ENCODE peak calls at places on chromosomes 3 and 15, in five cellular contexts. One of them, this sample, is unnamed.

GRCh38 chr15:101031203-101031602 is 112.0 kb downstream of the LRRK1 start:
- DNase-seq in activated T-cell treated with anti-CD3 and anti-CD28 coated beads, Interleukin-2, amount 50 U/mL, for 4 hours: no peak
- DNase-seq in sciatic nerve: peak; percentile 43
- DNase-seq in hepatic stellate cell: no peak
- DNase-seq in H7: peak; percentile 10
- DNase-seq in this sample: peak; percentile 0

GRCh38 chr15:66898656-66899402 is 166.6 kb upstream of the SMAD3 start:
- DNase-seq in activated T-cell treated with anti-CD3 and anti-CD28 coated beads, Interleukin-2, amount 50 U/mL, for 4 hours: no peak
- DNase-seq in sciatic nerve: no peak
- DNase-seq in hepatic stellate cell: no peak
- DNase-seq in H7: no peak
- DNase-seq in this sample: peak; percentile 58

GRCh38 chr3:33954956-33955355 is 156.5 kb downstream of the PDCD6IP start:
- DNase-seq in activated T-cell treated with anti-CD3 and anti-CD28 coated beads, Interleukin-2, amount 50 U/mL, for 4 hours: no peak
- DNase-seq in sciatic nerve: no peak
- DNase-seq in hepatic stellate cell: no peak
- DNase-seq in H7: no peak
- DNase-seq in this sample: peak; percentile 5

GRCh38 chr15:40353697-40354096 is 2.9 kb downstream of the PHGR1 start:
- DNase-seq in activated T-cell treated with anti-CD3 and anti-CD28 coated beads, Interleukin-2, amount 50 U/mL, for 4 hours: no peak
- DNase-seq in sciatic nerve: no peak
- DNase-seq in hepatic stellate cell: no peak
- DNase-seq in H7: no peak
- DNase-seq in this sample: no peak

GRCh38 chr3:18988619-18989229 is 159.6 kb upstream of the KCNH8 start:
- DNase-seq in activated T-cell treated with anti-CD3 and anti-CD28 coated beads, Interleukin-2, amount 50 U/mL, for 4 hours: no peak
- DNase-seq in sciatic nerve: no peak
- DNase-seq in hepatic stellate cell: no peak
- DNase-seq in H7: peak; percentile 42
- DNase-seq in this sample: peak; percentile 12

GRCh38 chr3:4029135-4029534 is 229.9 kb downstream of the LRRN1 start:
- DNase-seq in activated T-cell treated with anti-CD3 and anti-CD28 coated beads, Interleukin-2, amount 50 U/mL, for 4 hours: no peak
- DNase-seq in sciatic nerve: no peak
- DNase-seq in hepatic stellate cell: no peak
- DNase-seq in H7: no peak
- DNase-seq in this sample: no peak

GRCh38 chr15:79629687-79630086 is 197.6 kb downstream of the MINAR1 start:
- DNase-seq in activated T-cell treated with anti-CD3 and anti-CD28 coated beads, Interleukin-2, amount 50 U/mL, for 4 hours: no peak
- DNase-seq in sciatic nerve: no peak
- DNase-seq in hepatic stellate cell: no peak
- DNase-seq in H7: no peak
- DNase-seq in this sample: no peak

GRCh38 chr15:45799508-45799907 is 164.7 kb downstream of the SQOR start:
- DNase-seq in activated T-cell treated with anti-CD3 and anti-CD28 coated beads, Interleukin-2, amount 50 U/mL, for 4 hours: no peak
- DNase-seq in sciatic nerve: no peak
- DNase-seq in hepatic stellate cell: no peak
- DNase-seq in H7: no peak
- DNase-seq in this sample: no peak

GRCh38 chr15:61228025-61228901 is 839 bp downstream of the RORA start:
- DNase-seq in activated T-cell treated with anti-CD3 and anti-CD28 coated beads, Interleukin-2, amount 50 U/mL, for 4 hours: no peak
- DNase-seq in sciatic nerve: no peak
- DNase-seq in hepatic stellate cell: peak; percentile 29
- DNase-seq in H7: peak; percentile 64
- DNase-seq in this sample: peak; percentile 9

GRCh38 chr3:30984855-30985793 is 90.7 kb upstream of the GADL1 start:
- DNase-seq in activated T-cell treated with anti-CD3 and anti-CD28 coated beads, Interleukin-2, amount 50 U/mL, for 4 hours: no peak
- DNase-seq in sciatic nerve: no peak
- DNase-seq in hepatic stellate cell: no peak
- DNase-seq in H7: no peak
- DNase-seq in this sample: no peak

GRCh38 chr3:148372476-148372875 is 325.2 kb upstream of the AGTR1 start:
- DNase-seq in activated T-cell treated with anti-CD3 and anti-CD28 coated beads, Interleukin-2, amount 50 U/mL, for 4 hours: no peak
- DNase-seq in sciatic nerve: no peak
- DNase-seq in hepatic stellate cell: no peak
- DNase-seq in H7: no peak
- DNase-seq in this sample: no peak

GRCh38 chr3:195461518-195462307 is 18.9 kb upstream of the ACAP2 start:
- DNase-seq in activated T-cell treated with anti-CD3 and anti-CD28 coated beads, Interleukin-2, amount 50 U/mL, for 4 hours: no peak
- DNase-seq in sciatic nerve: no peak
- DNase-seq in hepatic stellate cell: no peak
- DNase-seq in H7: no peak
- DNase-seq in this sample: no peak

GRCh38 chr3:25507811-25508210 is 79.7 kb downstream of the RARB start:
- DNase-seq in activated T-cell treated with anti-CD3 and anti-CD28 coated beads, Interleukin-2, amount 50 U/mL, for 4 hours: no peak
- DNase-seq in sciatic nerve: no peak
- DNase-seq in hepatic stellate cell: no peak
- DNase-seq in H7: no peak
- DNase-seq in this sample: no peak

GRCh38 chr3:157174265-157174615 is 14.3 kb upstream of the CCNL1 start:
- DNase-seq in activated T-cell treated with anti-CD3 and anti-CD28 coated beads, Interleukin-2, amount 50 U/mL, for 4 hours: no peak
- DNase-seq in sciatic nerve: no peak
- DNase-seq in hepatic stellate cell: peak; percentile 7
- DNase-seq in H7: no peak
- DNase-seq in this sample: no peak

GRCh38 chr15:71708741-71709140 is 101.6 kb upstream of the NR2E3 start:
- DNase-seq in activated T-cell treated with anti-CD3 and anti-CD28 coated beads, Interleukin-2, amount 50 U/mL, for 4 hours: no peak
- DNase-seq in sciatic nerve: peak; percentile 78
- DNase-seq in hepatic stellate cell: no peak
- DNase-seq in H7: no peak
- DNase-seq in this sample: no peak

GRCh38 chr15:97955040-97955439 is 5.5 kb upstream of the ARRDC4 start:
- DNase-seq in activated T-cell treated with anti-CD3 and anti-CD28 coated beads, Interleukin-2, amount 50 U/mL, for 4 hours: no peak
- DNase-seq in sciatic nerve: no peak
- DNase-seq in hepatic stellate cell: no peak
- DNase-seq in H7: no peak
- DNase-seq in this sample: no peak

GRCh38 chr3:118126751-118127150 is 907.9 kb downstream of the IGSF11 start:
- DNase-seq in activated T-cell treated with anti-CD3 and anti-CD28 coated beads, Interleukin-2, amount 50 U/mL, for 4 hours: no peak
- DNase-seq in sciatic nerve: no peak
- DNase-seq in hepatic stellate cell: no peak
- DNase-seq in H7: no peak
- DNase-seq in this sample: no peak

GRCh38 chr15:96340611-96341464 is 10.3 kb downstream of the NR2F2 start:
- DNase-seq in activated T-cell treated with anti-CD3 and anti-CD28 coated beads, Interleukin-2, amount 50 U/mL, for 4 hours: no peak
- DNase-seq in sciatic nerve: peak; percentile 76
- DNase-seq in hepatic stellate cell: no peak
- DNase-seq in H7: peak; percentile 88
- DNase-seq in this sample: peak; percentile 91

GRCh38 chr15:60941448-60941847 is 287.7 kb downstream of the RORA start:
- DNase-seq in activated T-cell treated with anti-CD3 and anti-CD28 coated beads, Interleukin-2, amount 50 U/mL, for 4 hours: no peak
- DNase-seq in sciatic nerve: no peak
- DNase-seq in hepatic stellate cell: no peak
- DNase-seq in H7: no peak
- DNase-seq in this sample: no peak

GRCh38 chr3:147404000-147404799 is 2.1 kb downstream of the ZIC4 start:
- DNase-seq in activated T-cell treated with anti-CD3 and anti-CD28 coated beads, Interleukin-2, amount 50 U/mL, for 4 hours: no peak
- DNase-seq in sciatic nerve: no peak
- DNase-seq in hepatic stellate cell: no peak
- DNase-seq in H7: peak; percentile 24
- DNase-seq in this sample: no peak

GRCh38 chr15:85318048-85318731 is 62.2 kb upstream of the AKAP13 start:
- DNase-seq in activated T-cell treated with anti-CD3 and anti-CD28 coated beads, Interleukin-2, amount 50 U/mL, for 4 hours: no peak
- DNase-seq in sciatic nerve: no peak
- DNase-seq in hepatic stellate cell: peak; percentile 77
- DNase-seq in H7: no peak
- DNase-seq in this sample: no peak

This sample was measured in ELF-1.